ENCODE peak calls at places on chromosomes 12 and 14, in ten cellular contexts. B is A549; S is T1000; R is neural crest cell; G is HT-29; J is AG20443; I is NCI-H2081; V is SJSA1; M is CD4-positive, alpha-beta T cell; Q is KBM-7. D is an unnamed sample.

GRCh38 chr14:56461876-56462275 is 117.7 kb upstream of the TMEM260 start:
- DNase-seq in G (no peak), B (no peak), I (no peak), J (no peak), Q (no peak), R (no peak), S (no peak), M (no peak), V (no peak), D (no peak)

GRCh38 chr12:58470266-58471010 is 449.9 kb downstream of the LRIG3 start:
- DNase-seq in M (no peak), S (no peak), J (no peak), I (no peak), R (no peak), G (no peak), V (no peak), B (no peak), Q (no peak), D (no peak)

GRCh38 chr12:33752854-33753253 is 269.4 kb upstream of the ALG10 start:
- DNase-seq in V (no peak), G (no peak), M (no peak), S (no peak), Q (no peak), I (no peak), J (no peak), R (no peak), B (no peak), D (no peak)

GRCh38 chr14:96286251-96286650 is 30.2 kb downstream of the BDKRB1 start:
- DNase-seq in J (no peak), S (no peak), G (no peak), I (no peak), R (no peak), V (no peak), M (no peak), Q (no peak), B (no peak), D (no peak)

GRCh38 chr12:110179291-110179690 is 55.1 kb downstream of the IFT81 start:
- DNase-seq in G (no peak), B (no peak), R (no peak), J (no peak), M (no peak), I (no peak), Q (no peak), S (no peak), V (peak), D (peak)

GRCh38 chr12:65761301-65761700 is 63.0 kb upstream of the HMGA2 start:
- DNase-seq in B (no peak), S (no peak), M (no peak), Q (no peak), I (no peak), R (no peak), G (no peak), V (peak), J (no peak), D (no peak)

GRCh38 chr12:41932470-41932991 is 212.1 kb downstream of the GXYLT1 start:
- DNase-seq in R (peak), S (no peak), G (peak), B (no peak), I (peak), M (no peak), J (peak), V (no peak), Q (peak), D (peak)

GRCh38 chr14:89719371-89720075 is 235.0 kb downstream of the EFCAB11 start:
- DNase-seq in J (no peak), I (no peak), R (no peak), S (no peak), G (no peak), V (peak), Q (peak), M (no peak), B (no peak), D (no peak)

GRCh38 chr12:20696181-20696580 is 1.0 kb downstream of the SLCO1C1 start:
- DNase-seq in B (no peak), R (no peak), M (no peak), S (no peak), I (no peak), Q (no peak), G (no peak), V (no peak), J (no peak), D (no peak)

GRCh38 chr12:7344831-7345230 is 41.0 kb downstream of the ACSM4 start:
- DNase-seq in S (no peak), M (no peak), R (no peak), I (no peak), V (no peak), B (no peak), G (no peak), Q (no peak), J (no peak), D (no peak)

GRCh38 chr12:120413901-120414695 is 23.8 kb upstream of the COX6A1 start:
- DNase-seq in B (no peak), J (no peak), I (no peak), R (peak), S (no peak), V (no peak), G (no peak), Q (no peak), M (no peak), D (no peak)

GRCh38 chr12:51343201-51343600 is 3.3 kb downstream of the CELA1 start:
- DNase-seq in I (no peak), S (no peak), Q (no peak), B (no peak), G (no peak), M (no peak), R (no peak), V (no peak), J (no peak), D (no peak)

GRCh38 chr12:28996688-28997087 is 152.4 kb upstream of the FAR2 start:
- DNase-seq in G (no peak), M (no peak), J (no peak), Q (no peak), V (no peak), I (no peak), S (no peak), R (no peak), B (no peak), D (no peak)

GRCh38 chr14:79841433-79841832 is 369.9 kb downstream of the DIO2 start:
- DNase-seq in R (no peak), I (no peak), B (no peak), G (no peak), Q (no peak), J (no peak), S (no peak), M (no peak), V (no peak), D (no peak)

GRCh38 chr14:25411933-25412757 is 362.2 kb upstream of the STXBP6 start:
- DNase-seq in J (no peak), V (no peak), M (no peak), G (peak), S (no peak), B (peak), I (peak), Q (no peak), R (peak), D (peak)

GRCh38 chr12:76040461-76040860 is 8.9 kb upstream of the PHLDA1 start:
- DNase-seq in S (no peak), M (no peak), Q (no peak), G (no peak), J (no peak), I (no peak), B (no peak), V (no peak), R (no peak), D (no peak)

GRCh38 chr12:47343684-47344567 is 264.2 kb upstream of the AMIGO2 start:
- DNase-seq in Q (no peak), S (no peak), B (no peak), R (no peak), G (no peak), J (no peak), I (no peak), M (no peak), V (no peak), D (peak)

GRCh38 chr12:101909646-101910045 is 32.3 kb downstream of the DRAM1 start:
- DNase-seq in I (no peak), S (no peak), R (no peak), M (no peak), B (no peak), G (no peak), Q (no peak), J (no peak), V (no peak), D (no peak)

GRCh38 chr14:85660243-85660922 is 130.4 kb downstream of the FLRT2 start:
- DNase-seq in S (no peak), R (no peak), B (no peak), M (no peak), J (no peak), Q (no peak), V (no peak), I (no peak), G (no peak), D (no peak)

GRCh38 chr14:59844414-59844813 is 26.2 kb downstream of the RTN1 start:
- DNase-seq in V (no peak), B (no peak), I (no peak), S (no peak), M (no peak), R (no peak), G (peak), J (no peak), Q (no peak), D (no peak)

GRCh38 chr14:58491593-58491992 is 64.1 kb downstream of the KIAA0586 start:
- DNase-seq in Q (no peak), B (no peak), M (no peak), J (peak), V (no peak), S (no peak), R (no peak), I (no peak), G (no peak), D (peak)

GRCh38 chr12:13835657-13836056 is 145.7 kb downstream of the GRIN2B start:
- DNase-seq in G (no peak), I (no peak), S (no peak), V (no peak), Q (no peak), B (no peak), R (no peak), M (no peak), J (no peak), D (no peak)

GRCh38 chr14:93970589-93970966 is 5.8 kb downstream of the ASB2 start:
- DNase-seq in S (no peak), G (peak), J (no peak), V (peak), I (no peak), M (peak), B (peak), Q (peak), R (no peak), D (peak)

GRCh38 chr12:48197549-48197966 is 5.5 kb downstream of the OR10AD1 start:
- DNase-seq in B (peak), Q (peak), G (peak), J (peak), R (peak), S (no peak), V (no peak), M (no peak), I (no peak), D (peak)

GRCh38 chr12:123398177-123398916 is 14.4 kb downstream of the KMT5A start:
- DNase-seq in V (no peak), G (no peak), B (no peak), M (no peak), Q (no peak), J (peak), R (no peak), I (no peak), S (no peak), D (peak)

GRCh38 chr12:14367097-14367661 is 1.7 kb downstream of the ATF7IP start:
- DNase-seq in J (peak), S (no peak), I (peak), Q (peak), R (no peak), B (peak), M (no peak), G (peak), V (no peak), D (peak)

GRCh38 chr12:77999074-77999715 is 168.5 kb downstream of the NAV3 start:
- DNase-seq in Q (peak), I (no peak), S (no peak), M (no peak), J (no peak), G (no peak), B (no peak), R (no peak), V (no peak), D (no peak)

GRCh38 chr12:20264608-20265114 is 103.7 kb upstream of the PDE3A start:
- DNase-seq in Q (peak), M (no peak), G (no peak), J (no peak), R (no peak), S (no peak), B (peak), I (no peak), V (no peak), D (no peak)

GRCh38 chr12:95215925-95216324 is 1.3 kb downstream of the FGD6 start:
- DNase-seq in J (peak), I (peak), B (peak), S (no peak), G (peak), V (no peak), Q (peak), R (no peak), M (no peak), D (peak)

GRCh38 chr12:46165191-46165590 is 103.7 kb downstream of the SLC38A1 start:
- DNase-seq in I (no peak), Q (no peak), J (no peak), V (no peak), M (no peak), S (no peak), B (no peak), R (no peak), G (no peak), D (no peak)

GRCh38 chr12:71642264-71642663 is 21.4 kb downstream of the ZFC3H1 start:
- DNase-seq in G (no peak), I (no peak), M (no peak), S (no peak), V (no peak), J (no peak), R (no peak), Q (no peak), B (no peak), D (no peak)

GRCh38 chr14:76034566-76034965 is 49.0 kb downstream of the IFT43 start:
- DNase-seq in I (no peak), M (no peak), V (no peak), Q (no peak), B (no peak), G (no peak), J (no peak), R (no peak), S (no peak), D (no peak)

GRCh38 chr12:90036641-90037040 is 328.0 kb upstream of the ATP2B1 start:
- DNase-seq in V (no peak), J (peak), I (no peak), S (no peak), G (no peak), Q (no peak), M (no peak), R (no peak), B (no peak), D (peak)